ENCODE peak calls at places on chromosomes 6 and 20, in ten cellular contexts. B is dorsolateral prefrontal cortex, N is hepatocyte, G is heart right ventricle, Q is fibroblast of the aortic adventitia, D is astrocyte, F is cardiac fibroblast, E is Caco-2, X is GM23338, H is Calu3. Y is an unnamed sample.

GRCh38 chr6:163941471-163941980 is 527.0 kb downstream of the QKI start:
- DNase-seq in B (no peak), N (no peak), G (peak; percentile 67), Q (no peak), D (no peak), F (no peak), E (no peak), X (no peak), H (no peak), Y (no peak)

GRCh38 chr6:122178988-122179387 is 220.5 kb upstream of the HSF2 start:
- DNase-seq in B (no peak), N (no peak), G (no peak), Q (no peak), D (no peak), F (no peak), E (no peak), X (no peak), H (no peak), Y (no peak)

GRCh38 chr6:77839292-77839691 is 186.5 kb downstream of the MEI4 start:
- DNase-seq in B (no peak), N (no peak), G (no peak), Q (no peak), D (no peak), F (no peak), E (no peak), X (no peak), H (no peak), Y (no peak)

GRCh38 chr6:108403260-108403659 is 108.4 kb downstream of the AFG1L start:
- DNase-seq in B (no peak), N (no peak), G (no peak), Q (no peak), D (no peak), F (no peak), E (no peak), X (no peak), H (no peak), Y (no peak)

GRCh38 chr20:3222635-3223600 is 13.6 kb downstream of the ITPA start:
- DNase-seq in B (no peak), N (peak; percentile 61), G (peak; percentile 56), Q (no peak), D (no peak), F (no peak), E (peak; percentile 79), X (peak; percentile 23), H (no peak), Y (no peak)

GRCh38 chr6:78605909-78606446 is 261.4 kb upstream of the IRAK1BP1 start:
- DNase-seq in B (no peak), N (no peak), G (no peak), Q (peak; percentile 92), D (peak; percentile 87), F (peak; percentile 76), E (no peak), X (no peak), H (no peak), Y (peak; percentile 64)

GRCh38 chr20:57076202-57076651 is 190.2 kb downstream of the BMP7 start:
- DNase-seq in B (no peak), N (peak; percentile 42), G (no peak), Q (peak; percentile 5), D (peak; percentile 80), F (peak; percentile 47), E (no peak), X (no peak), H (no peak), Y (no peak)

GRCh38 chr6:43078651-43079050 is 2.5 kb downstream of the PTK7 start:
- DNase-seq in B (no peak), N (no peak), G (no peak), Q (no peak), D (peak; percentile 84), F (peak; percentile 35), E (no peak), X (no peak), H (no peak), Y (no peak)

GRCh38 chr6:87664943-87665342 is 37.1 kb downstream of the AKIRIN2 start:
- DNase-seq in B (no peak), N (no peak), G (no peak), Q (no peak), D (no peak), F (no peak), E (no peak), X (no peak), H (no peak), Y (no peak)

GRCh38 chr6:42428326-42429041 is 23.2 kb downstream of the TRERF1 start:
- DNase-seq in B (no peak), N (no peak), G (peak; percentile 55), Q (peak; percentile 61), D (peak; percentile 27), F (no peak), E (no peak), X (no peak), H (no peak), Y (no peak)

GRCh38 chr6:42929928-42930360 is 664 bp downstream of the CNPY3 start:
- DNase-seq in B (peak; percentile 12), N (peak; percentile 78), G (peak; percentile 26), Q (peak; percentile 71), D (peak; percentile 71), F (peak; percentile 66), E (no peak), X (no peak), H (peak; percentile 46), Y (no peak)

GRCh38 chr6:111858347-111858746 is 14.9 kb downstream of the FYN start:
- DNase-seq in B (no peak), N (no peak), G (no peak), Q (no peak), D (no peak), F (no peak), E (no peak), X (no peak), H (no peak), Y (no peak)

GRCh38 chr20:59775221-59776055 is 158.0 kb downstream of the SYCP2 start:
- DNase-seq in B (peak; percentile 6), N (no peak), G (no peak), Q (no peak), D (no peak), F (no peak), E (no peak), X (no peak), H (no peak), Y (no peak)

GRCh38 chr20:34426026-34426425 is 63.0 kb downstream of the ITCH start:
- DNase-seq in B (no peak), N (no peak), G (no peak), Q (no peak), D (no peak), F (no peak), E (no peak), X (no peak), H (no peak), Y (no peak)

GRCh38 chr6:147805155-147805554 is 296.7 kb downstream of the SAMD5 start:
- DNase-seq in B (no peak), N (no peak), G (no peak), Q (no peak), D (no peak), F (no peak), E (no peak), X (no peak), H (no peak), Y (no peak)

GRCh38 chr6:98653171-98653570 is 181.2 kb upstream of the POU3F2 start:
- DNase-seq in B (no peak), N (no peak), G (no peak), Q (no peak), D (peak; percentile 95), F (no peak), E (no peak), X (no peak), H (no peak), Y (peak; percentile 36)

GRCh38 chr20:23582293-23582692 is 14.0 kb upstream of the CST9L start:
- DNase-seq in B (no peak), N (peak; percentile 2), G (no peak), Q (no peak), D (no peak), F (no peak), E (no peak), X (no peak), H (no peak), Y (no peak)
- TF ChIP-seq CTCF in B (no peak), N (no peak), G (no peak), Q (no peak), D (no peak), F (no peak), E (no peak), X (no peak), H (no peak), Y (no peak)

GRCh38 chr6:1362643-1363042 is 26.7 kb upstream of the FOXF2 start:
- DNase-seq in B (no peak), N (no peak), G (no peak), Q (no peak), D (no peak), F (no peak), E (no peak), X (no peak), H (no peak), Y (no peak)
- TF ChIP-seq CTCF in B (no peak), N (no peak), G (no peak), Q (no peak), D (no peak), F (no peak), E (no peak), X (no peak), H (no peak), Y (no peak)

DNA sequence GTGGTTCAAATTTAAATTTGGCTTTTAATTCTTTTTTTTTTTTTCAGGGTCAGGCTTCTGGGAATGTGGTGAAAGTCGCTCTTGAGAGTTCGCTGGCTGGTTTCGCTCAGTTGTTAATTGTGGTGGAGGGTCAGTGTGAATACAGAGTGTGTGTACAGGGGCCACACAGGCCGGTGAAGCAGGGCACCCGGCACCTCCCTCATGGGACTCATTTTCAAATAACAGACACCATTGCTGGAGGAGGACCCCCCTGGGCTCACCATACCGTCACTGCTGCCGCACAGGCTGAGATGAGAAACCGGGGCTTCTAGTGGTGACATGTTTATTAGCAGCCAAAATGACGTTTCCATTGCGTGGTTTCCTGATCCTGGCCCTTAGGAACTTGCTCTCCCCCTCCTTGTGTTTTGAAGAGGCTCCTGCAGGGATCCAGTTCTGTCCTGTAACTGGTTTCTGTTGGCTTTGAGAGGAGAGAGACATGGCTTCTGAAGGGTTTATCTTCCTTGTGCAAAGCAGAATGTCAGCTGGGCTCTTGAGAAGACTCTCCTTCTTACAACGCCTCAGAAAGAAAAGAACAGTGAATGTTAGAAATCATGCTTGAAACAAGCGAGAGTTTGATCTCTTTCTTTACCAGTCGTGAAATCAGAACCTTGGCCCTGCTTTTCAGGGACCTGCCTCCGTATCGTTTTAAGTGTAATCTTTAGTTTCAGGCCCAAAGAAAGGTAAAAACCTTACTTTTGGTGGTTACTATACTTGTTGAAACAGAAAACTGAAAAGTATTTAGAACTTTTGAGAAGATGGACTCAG is 37.8 kb downstream of the DUSP22 start:
- DNase-seq in B (no peak), N (peak; percentile 46), G (no peak), Q (no peak), D (no peak), F (peak; percentile 21), E (no peak), X (peak; percentile 65), H (no peak), Y (no peak)
- TF ChIP-seq CTCF in B (no peak), N (no peak), G (no peak), Q (no peak), D (no peak), F (no peak), E (no peak), X (no peak), H (no peak), Y (no peak)

DNA sequence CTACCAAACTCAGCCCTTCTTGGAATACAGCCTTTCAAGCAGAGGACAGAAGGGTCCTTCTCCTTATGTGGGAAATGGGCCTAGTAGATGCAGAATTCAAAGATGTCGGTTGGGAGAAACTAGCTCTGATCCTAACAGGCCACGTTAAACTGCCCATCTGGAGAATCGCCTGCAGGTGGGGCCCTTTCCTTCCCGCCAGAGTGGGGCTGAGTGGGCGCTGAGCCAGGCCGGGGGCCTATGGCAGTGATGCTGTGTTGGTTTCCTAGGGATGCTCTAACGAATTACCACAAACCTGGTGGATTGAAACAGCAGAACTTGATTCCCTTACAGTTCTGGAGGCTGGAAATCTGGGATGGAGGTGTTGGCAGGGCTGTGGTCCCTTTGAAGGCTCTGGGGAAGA is 9.1 kb downstream of the MAPK13 start:
- DNase-seq in B (no peak), N (peak; percentile 53), G (no peak), Q (no peak), D (no peak), F (peak; percentile 51), E (peak; percentile 32), X (peak; percentile 83), H (peak; percentile 49), Y (no peak)
- TF ChIP-seq CTCF in B (no peak), N (peak; percentile 36), G (no peak), Q (no peak), D (no peak), F (peak; percentile 21), E (no peak), X (peak; percentile 89), H (no peak), Y (peak; percentile 56)